ENCODE peak calls at places on chromosomes 12 and 14, in ten cellular contexts. C, I, L, Z, B, R, D, Q, M and J are unnamed samples.

GRCh38 chr14:34331728-34332623 is 130.1 kb downstream of the SPTSSA start:
- DNase-seq in C (no peak), I (peak), L (no peak), Z (no peak), B (peak), R (no peak), D (peak), Q (peak), M (peak), J (no peak)

GRCh38 chr14:23382276-23382675 is 5.4 kb downstream of the CMTM5 start:
- DNase-seq in C (no peak), I (no peak), L (no peak), Z (no peak), B (no peak), R (no peak), D (no peak), Q (no peak), M (no peak), J (no peak)

GRCh38 chr12:3727877-3728632 is 24.9 kb downstream of the CRACR2A start:
- DNase-seq in C (no peak), I (peak), L (no peak), Z (no peak), B (peak), R (no peak), D (no peak), Q (no peak), M (no peak), J (no peak)

GRCh38 chr14:33509927-33510535 is 440.8 kb downstream of the EGLN3 start:
- DNase-seq in C (peak), I (peak), L (peak), Z (no peak), B (no peak), R (no peak), D (no peak), Q (no peak), M (no peak), J (no peak)

GRCh38 chr12:123388218-123388947 is 4.5 kb downstream of the KMT5A start:
- DNase-seq in C (peak), I (peak), L (no peak), Z (peak), B (peak), R (peak), D (peak), Q (peak), M (no peak), J (peak)

GRCh38 chr12:42474391-42474790 is 115.2 kb downstream of the PRICKLE1 start:
- DNase-seq in C (peak), I (peak), L (no peak), Z (peak), B (no peak), R (peak), D (no peak), Q (no peak), M (no peak), J (no peak)

GRCh38 chr14:68297871-68298468 is 478.4 kb downstream of the RAD51B start:
- DNase-seq in C (peak), I (peak), L (no peak), Z (peak), B (peak), R (no peak), D (no peak), Q (no peak), M (no peak), J (no peak)

GRCh38 chr14:57375156-57375555 is 15.2 kb upstream of the NAA30 start:
- DNase-seq in C (no peak), I (no peak), L (no peak), Z (no peak), B (no peak), R (no peak), D (no peak), Q (no peak), M (no peak), J (no peak)

GRCh38 chr12:13000616-13000934 is 510 bp upstream of the HEBP1 start:
- DNase-seq in C (no peak), I (no peak), L (no peak), Z (peak), B (peak), R (no peak), D (peak), Q (peak), M (peak), J (no peak)

GRCh38 chr14:54310151-54310851 is 86.5 kb upstream of the CDKN3 start:
- DNase-seq in C (no peak), I (no peak), L (no peak), Z (no peak), B (no peak), R (no peak), D (no peak), Q (no peak), M (no peak), J (no peak)

GRCh38 chr12:5210179-5210917 is 166.7 kb downstream of the KCNA5 start:
- DNase-seq in C (no peak), I (no peak), L (no peak), Z (no peak), B (no peak), R (no peak), D (no peak), Q (no peak), M (no peak), J (no peak)

GRCh38 chr14:91755560-91755959 is 23.7 kb upstream of the CATSPERB start:
- DNase-seq in C (no peak), I (peak), L (peak), Z (no peak), B (no peak), R (no peak), D (no peak), Q (no peak), M (no peak), J (no peak)

GRCh38 chr12:51871126-51871525 is 16.8 kb upstream of the ANKRD33 start:
- DNase-seq in C (no peak), I (no peak), L (no peak), Z (no peak), B (no peak), R (no peak), D (no peak), Q (no peak), M (no peak), J (no peak)

GRCh38 chr14:94936901-94937321 is 167.0 kb upstream of the GSC start:
- DNase-seq in C (no peak), I (no peak), L (no peak), Z (no peak), B (no peak), R (no peak), D (peak), Q (no peak), M (no peak), J (no peak)

GRCh38 chr14:26606729-26607128 is 8.9 kb upstream of the NOVA1 start:
- DNase-seq in C (no peak), I (peak), L (no peak), Z (no peak), B (no peak), R (no peak), D (no peak), Q (no peak), M (no peak), J (no peak)

GRCh38 chr14:99562848-99563748 is 40.9 kb downstream of the CCDC85C start:
- DNase-seq in C (peak), I (peak), L (no peak), Z (no peak), B (peak), R (peak), D (no peak), Q (no peak), M (no peak), J (no peak)

GRCh38 chr12:52529846-52530245 is 9.7 kb upstream of the KRT5 start:
- DNase-seq in C (no peak), I (no peak), L (no peak), Z (no peak), B (no peak), R (no peak), D (no peak), Q (no peak), M (no peak), J (no peak)

GRCh38 chr12:113997365-113997764 is 31.2 kb upstream of the RBM19 start:
- DNase-seq in C (no peak), I (no peak), L (no peak), Z (no peak), B (no peak), R (no peak), D (no peak), Q (no peak), M (no peak), J (no peak)

GRCh38 chr12:28489256-28489655 is 299.0 kb downstream of the CCDC91 start:
- DNase-seq in C (peak), I (peak), L (peak), Z (no peak), B (no peak), R (no peak), D (no peak), Q (no peak), M (no peak), J (no peak)

GRCh38 chr14:93984987-93985410 is 8.6 kb upstream of the ASB2 start:
- DNase-seq in C (peak), I (peak), L (peak), Z (peak), B (peak), R (peak), D (peak), Q (no peak), M (no peak), J (no peak)

GRCh38 chr14:95784137-95784536 is 70.2 kb upstream of the TCL1A start:
- DNase-seq in C (peak), I (peak), L (no peak), Z (peak), B (peak), R (no peak), D (no peak), Q (no peak), M (no peak), J (peak)

GRCh38 chr12:75437564-75437963 is 43.0 kb upstream of the GLIPR1 start:
- DNase-seq in C (no peak), I (peak), L (no peak), Z (no peak), B (no peak), R (no peak), D (no peak), Q (no peak), M (no peak), J (no peak)